ENCODE peak calls at places on chromosomes 3 and 15, in five cellular contexts. F is cardiac muscle cell, Y is PC-9, Q is ascending aorta, N is tibial nerve. K is an unnamed sample.

GRCh38 chr3:15387171-15387581 is 40.2 kb downstream of the METTL6 start:
- DNase-seq in F (no peak), Y (peak), Q (no peak), N (no peak), K (no peak)

GRCh38 chr15:29270169-29270955 is 740 bp upstream of the NSMCE3 start:
- DNase-seq in F (no peak), Y (no peak), Q (no peak), N (no peak), K (no peak)

GRCh38 chr15:101431301-101431700 is 58.2 kb downstream of the PCSK6 start:
- DNase-seq in F (no peak), Y (no peak), Q (no peak), N (no peak), K (no peak)

GRCh38 chr3:184379375-184380209 is at the start of gene CHRD:
- DNase-seq in F (peak), Y (no peak), Q (no peak), N (no peak), K (no peak)

GRCh38 chr3:147943265-147943945 is 534.2 kb downstream of the ZIC1 start:
- DNase-seq in F (no peak), Y (peak), Q (no peak), N (no peak), K (no peak)

GRCh38 chr3:96192951-96193350 is 621.4 kb upstream of the EPHA6 start:
- DNase-seq in F (no peak), Y (no peak), Q (no peak), N (no peak), K (no peak)

GRCh38 chr15:85733415-85733814 is 61.3 kb downstream of the KLHL25 start:
- DNase-seq in F (no peak), Y (no peak), Q (no peak), N (no peak), K (no peak)

GRCh38 chr15:101531170-101531569 is 41.7 kb upstream of the PCSK6 start:
- DNase-seq in F (no peak), Y (no peak), Q (no peak), N (no peak), K (no peak)

GRCh38 chr3:128340198-128340903 is 126.3 kb downstream of the DNAJB8 start:
- DNase-seq in F (no peak), Y (no peak), Q (no peak), N (no peak), K (peak)

GRCh38 chr3:129327510-129327909 is 48.8 kb downstream of the HMCES start:
- DNase-seq in F (no peak), Y (no peak), Q (no peak), N (no peak), K (no peak)

GRCh38 chr3:39178553-39178952 is 13.8 kb downstream of the XIRP1 start:
- DNase-seq in F (no peak), Y (no peak), Q (no peak), N (no peak), K (no peak)

GRCh38 chr3:143332046-143332445 is 212.5 kb downstream of the CHST2 start:
- DNase-seq in F (no peak), Y (no peak), Q (no peak), N (no peak), K (no peak)

GRCh38 chr3:16614033-16615031 is 9.1 kb upstream of the DAZL start:
- DNase-seq in F (no peak), Y (no peak), Q (no peak), N (no peak), K (no peak)

GRCh38 chr3:127412578-127413317 is 124.9 kb upstream of the PRR20G start:
- DNase-seq in F (no peak), Y (no peak), Q (no peak), N (no peak), K (peak)

GRCh38 chr3:188574885-188575284 is 420.9 kb downstream of the LPP start:
- DNase-seq in F (no peak), Y (no peak), Q (no peak), N (no peak), K (no peak)

GRCh38 chr15:70788114-70789049 is 25.0 kb upstream of the UACA start:
- DNase-seq in F (no peak), Y (peak), Q (no peak), N (no peak), K (no peak)

GRCh38 chr15:77510066-77511044 is 89.7 kb downstream of the HMG20A start:
- DNase-seq in F (no peak), Y (no peak), Q (no peak), N (no peak), K (peak)

GRCh38 chr3:160796813-160797164 is 40.8 kb downstream of the PPM1L start:
- DNase-seq in F (no peak), Y (peak), Q (no peak), N (no peak), K (no peak)

GRCh38 chr3:13574798-13575451 is 26.0 kb downstream of the FBLN2 start:
- DNase-seq in F (no peak), Y (no peak), Q (no peak), N (no peak), K (no peak)

GRCh38 chr3:127857270-127857801 is 35.0 kb upstream of the MGLL start:
- DNase-seq in F (no peak), Y (no peak), Q (no peak), N (no peak), K (no peak)

GRCh38 chr3:140167600-140168281 is 232.8 kb downstream of the CLSTN2 start:
- DNase-seq in F (no peak), Y (no peak), Q (no peak), N (no peak), K (no peak)

GRCh38 chr3:113668015-113668414 is 28.4 kb downstream of the USF3 start:
- DNase-seq in F (no peak), Y (no peak), Q (no peak), N (no peak), K (no peak)

GRCh38 chr3:62051506-62051905 is 321.8 kb downstream of the FEZF2 start:
- DNase-seq in F (peak), Y (no peak), Q (no peak), N (no peak), K (no peak)

GRCh38 chr3:104916971-104917370 is 449.7 kb upstream of the ALCAM start:
- DNase-seq in F (no peak), Y (no peak), Q (no peak), N (no peak), K (no peak)

GRCh38 chr15:42131826-42132806 is 24.3 kb downstream of the PLA2G4F start:
- DNase-seq in F (peak), Y (peak), Q (no peak), N (no peak), K (no peak)

GRCh38 chr15:92109485-92109884 is 256.0 kb downstream of the SLCO3A1 start:
- DNase-seq in F (peak), Y (no peak), Q (no peak), N (no peak), K (no peak)

GRCh38 chr3:33238923-33239322 is 20.3 kb upstream of the SUSD5 start:
- DNase-seq in F (no peak), Y (no peak), Q (no peak), N (no peak), K (no peak)

GRCh38 chr15:90413411-90414379 is 25.7 kb downstream of the IQGAP1 start:
- DNase-seq in F (no peak), Y (peak), Q (no peak), N (no peak), K (no peak)

GRCh38 chr15:40754574-40754882 is 526 bp downstream of the RMDN3 start:
- DNase-seq in F (peak), Y (no peak), Q (no peak), N (no peak), K (peak)

GRCh38 chr3:196274585-196274984 is 12.9 kb downstream of the PCYT1A start:
- DNase-seq in F (no peak), Y (peak), Q (no peak), N (no peak), K (no peak)

GRCh38 chr3:129001817-129002572 is 891 bp downstream of the EFCC1 start:
- DNase-seq in F (peak), Y (no peak), Q (no peak), N (no peak), K (no peak)

GRCh38 chr3:30502742-30503073 is 103.7 kb upstream of the TGFBR2 start:
- DNase-seq in F (no peak), Y (peak), Q (no peak), N (no peak), K (no peak)

GRCh38 chr3:16366581-16366980 is 101.6 kb downstream of the OXNAD1 start:
- DNase-seq in F (peak), Y (no peak), Q (no peak), N (no peak), K (no peak)

GRCh38 chr3:193906849-193907410 is 229.0 kb upstream of the HES1 start:
- DNase-seq in F (no peak), Y (no peak), Q (no peak), N (no peak), K (no peak)

GRCh38 chr3:9404680-9405079 is 7.3 kb downstream of the SETD5 start:
- DNase-seq in F (peak), Y (no peak), Q (no peak), N (no peak), K (no peak)
- H3K27ac ChIP-seq in F (peak), Y (no peak), Q (no peak), N (peak), K (no peak)

DNA sequence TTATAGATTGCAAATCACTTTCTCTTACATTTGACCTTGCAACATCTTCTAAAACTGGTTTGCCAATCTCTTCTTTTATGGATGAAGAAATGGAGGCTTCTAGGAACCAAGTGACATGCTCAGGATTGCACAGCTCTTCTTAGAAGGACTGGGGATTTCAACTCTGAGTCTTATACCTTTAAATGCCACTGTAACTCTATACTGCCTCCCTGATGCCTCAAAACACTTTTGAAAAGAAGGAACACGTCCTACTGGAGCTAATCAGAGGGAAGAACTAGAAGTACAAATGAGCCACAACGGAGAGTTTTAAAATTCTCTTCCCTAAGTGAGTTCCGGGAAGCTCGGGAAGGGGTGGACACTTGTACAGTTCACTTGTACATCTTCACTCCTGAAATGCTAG is 973 bp upstream of the MITF start:
- DNase-seq in F (peak), Y (peak), Q (no peak), N (no peak), K (no peak)
- TF ChIP-seq CTCF in F (no peak), Y (no peak), Q (no peak), N (no peak), K (no peak)

GRCh38 chr3:195148553-195148952 is 122.4 kb downstream of the XXYLT1 start:
- DNase-seq in F (no peak), Y (no peak), Q (no peak), N (no peak), K (no peak)
- H3K4me3 ChIP-seq in F (no peak), Y (no peak), Q (no peak), N (no peak), K (no peak)

GRCh38 chr3:138124689-138125420 is 7.3 kb downstream of the A4GNT start:
- DNase-seq in F (no peak), Y (no peak), Q (no peak), N (no peak), K (no peak)
- H3K27ac ChIP-seq in F (no peak), Y (no peak), Q (no peak), N (peak), K (peak)

GRCh38 chr3:66414846-66415245 is 86.0 kb downstream of the LRIG1 start:
- DNase-seq in F (no peak), Y (no peak), Q (no peak), N (no peak), K (no peak)

GRCh38 chr3:66415867-66416428 is 84.9 kb downstream of the LRIG1 start:
- DNase-seq in F (peak), Y (no peak), Q (no peak), N (no peak), K (no peak)

GRCh38 chr3:66416556-66417304 is 84.1 kb downstream of the LRIG1 start:
- DNase-seq in F (no peak), Y (no peak), Q (no peak), N (no peak), K (no peak)

GRCh38 chr3:66419053-66419440 is 81.8 kb downstream of the LRIG1 start:
- DNase-seq in F (no peak), Y (no peak), Q (no peak), N (no peak), K (no peak)

GRCh38 chr3:66418432-66419052 is 82.3 kb downstream of the LRIG1 start:
- DNase-seq in F (no peak), Y (no peak), Q (no peak), N (no peak), K (no peak)
- TF ChIP-seq CTCF in F (no peak), Y (no peak), Q (peak), N (no peak), K (no peak)

GRCh38 chr15:31262901-31263671 is 63.5 kb upstream of the KLF13 start:
- DNase-seq in F (no peak), Y (no peak), Q (no peak), N (no peak), K (peak)
- H3K4me3 ChIP-seq in F (no peak), Y (no peak), Q (no peak), N (no peak), K (no peak)

DNA sequence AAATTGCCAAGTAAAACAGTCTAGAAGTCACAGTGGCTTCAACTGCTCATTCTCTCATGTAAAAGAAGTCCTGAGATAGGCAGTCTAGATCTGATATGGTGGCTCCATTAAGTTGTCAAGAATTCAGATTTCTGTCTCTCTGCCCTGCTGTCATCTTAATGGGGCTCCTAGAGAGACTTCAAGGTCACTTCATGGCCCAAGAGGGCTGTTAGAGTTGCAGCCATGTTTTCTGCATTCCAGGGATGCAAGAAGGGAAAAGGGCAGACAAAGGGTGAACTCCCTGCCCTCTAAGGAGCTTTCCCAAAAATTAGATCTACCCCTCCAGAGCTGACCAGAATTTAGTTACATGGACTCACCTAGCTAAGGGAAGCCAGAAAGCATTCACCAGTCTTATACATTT is 23.1 kb downstream of the ABHD2 start:
- DNase-seq in F (peak), Y (no peak), Q (no peak), N (no peak), K (no peak)
- H3K27ac ChIP-seq in F (peak), Y (peak), Q (peak), N (peak), K (no peak)

GRCh38 chr3:134576426-134576825 is 74.4 kb downstream of the KY start:
- DNase-seq in F (no peak), Y (no peak), Q (no peak), N (no peak), K (no peak)

GRCh38 chr3:134579266-134579665 is 71.6 kb downstream of the KY start:
- DNase-seq in F (no peak), Y (no peak), Q (no peak), N (no peak), K (no peak)

DNA sequence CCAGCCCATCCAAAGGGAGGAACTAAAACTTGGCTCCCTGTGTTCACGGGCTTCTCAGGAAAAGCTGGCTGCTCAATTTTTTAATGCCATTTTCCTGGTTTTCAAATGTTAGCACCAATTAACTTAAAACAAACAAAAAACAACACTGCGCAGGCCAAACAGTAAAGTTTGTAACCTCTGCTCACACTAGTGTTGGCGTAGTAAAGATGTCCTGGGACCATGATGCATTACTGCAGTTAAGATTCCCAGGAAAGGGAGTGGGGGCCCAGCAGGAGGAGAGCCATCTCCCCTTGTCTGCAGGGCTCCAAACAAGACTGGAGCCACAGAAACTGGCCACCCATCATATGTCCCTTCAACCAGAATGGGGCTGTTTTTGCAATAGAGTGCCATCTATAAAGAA is 74.0 kb downstream of the KY start:
- DNase-seq in F (no peak), Y (no peak), Q (no peak), N (no peak), K (no peak)
- TF ChIP-seq CTCF in F (no peak), Y (no peak), Q (no peak), N (no peak), K (no peak)